ENCODE peak calls at places on chromosomes 11 and 22, in nine cellular contexts. F, N, K, I, A, P, T, R and V are unnamed samples.

GRCh38 chr11:34416746-34417145 is 22.0 kb upstream of the CAT start:
- DNase-seq in F (no peak), N (no peak), K (no peak), I (no peak), A (peak; percentile 23), P (no peak), T (no peak), R (no peak), V (no peak)

GRCh38 chr11:93532285-93532789 is 10.9 kb downstream of the SMCO4 start:
- DNase-seq in F (no peak), N (peak; percentile 15), K (no peak), I (no peak), A (no peak), P (no peak), T (no peak), R (no peak), V (no peak)

GRCh38 chr11:26820739-26821138 is 98.9 kb upstream of the SLC5A12 start:
- DNase-seq in F (no peak), N (no peak), K (no peak), I (peak; percentile 48), A (peak; percentile 97), P (peak; percentile 94), T (no peak), R (no peak), V (no peak)

GRCh38 chr11:2735053-2735589 is 35.3 kb upstream of the KCNQ1OT1 start:
- DNase-seq in F (no peak), N (no peak), K (no peak), I (no peak), A (no peak), P (no peak), T (no peak), R (no peak), V (no peak)

GRCh38 chr11:355581-356458 is 13.5 kb upstream of the B4GALNT4 start:
- DNase-seq in F (peak; percentile 94), N (peak; percentile 68), K (peak; percentile 92), I (peak; percentile 87), A (peak; percentile 96), P (peak; percentile 97), T (peak; percentile 65), R (peak; percentile 84), V (peak; percentile 96)

GRCh38 chr11:62860835-62861563 is 19.7 kb upstream of the SLC3A2 start:
- DNase-seq in F (no peak), N (no peak), K (peak; percentile 41), I (no peak), A (no peak), P (no peak), T (no peak), R (no peak), V (no peak)

GRCh38 chr22:45268167-45268957 is 16.4 kb upstream of the UPK3A start:
- DNase-seq in F (peak; percentile 58), N (peak; percentile 73), K (no peak), I (no peak), A (no peak), P (no peak), T (no peak), R (peak; percentile 14), V (peak; percentile 75)

GRCh38 chr11:12989428-12990242 is 19.5 kb upstream of the RASSF10 start:
- DNase-seq in F (no peak), N (no peak), K (no peak), I (no peak), A (no peak), P (no peak), T (no peak), R (no peak), V (no peak)

GRCh38 chr11:65506770-65507485 is 8.1 kb downstream of the MALAT1 start:
- DNase-seq in F (no peak), N (no peak), K (peak; percentile 75), I (peak; percentile 58), A (no peak), P (peak; percentile 92), T (no peak), R (no peak), V (no peak)

GRCh38 chr11:6531267-6531752 is 34.2 kb downstream of the DNHD1 start:
- DNase-seq in F (peak; percentile 50), N (peak; percentile 23), K (no peak), I (peak; percentile 39), A (peak; percentile 68), P (peak; percentile 16), T (no peak), R (peak; percentile 79), V (no peak)

GRCh38 chr22:45876136-45877035 is 100.6 kb downstream of the WNT7B start:
- DNase-seq in F (no peak), N (peak; percentile 21), K (no peak), I (no peak), A (no peak), P (no peak), T (no peak), R (no peak), V (peak; percentile 57)

GRCh38 chr22:28885939-28886338 is 2.6 kb downstream of the ZNRF3 start:
- DNase-seq in F (no peak), N (no peak), K (no peak), I (no peak), A (no peak), P (no peak), T (no peak), R (no peak), V (no peak)

GRCh38 chr11:8204596-8204995 is 35.8 kb upstream of the RIC3 start:
- DNase-seq in F (no peak), N (no peak), K (no peak), I (no peak), A (no peak), P (no peak), T (no peak), R (no peak), V (no peak)

GRCh38 chr11:112902411-112903011 is 58.7 kb upstream of the NCAM1 start:
- DNase-seq in F (no peak), N (no peak), K (no peak), I (no peak), A (peak; percentile 5), P (no peak), T (no peak), R (no peak), V (no peak)

GRCh38 chr22:43159484-43160178 is 8.3 kb downstream of the TSPO start:
- DNase-seq in F (peak; percentile 44), N (peak; percentile 47), K (no peak), I (no peak), A (no peak), P (no peak), T (no peak), R (no peak), V (no peak)

GRCh38 chr11:46160100-46160499 is 38.8 kb upstream of the PHF21A start:
- DNase-seq in F (no peak), N (no peak), K (no peak), I (no peak), A (no peak), P (no peak), T (no peak), R (no peak), V (no peak)

GRCh38 chr11:6771926-6772898 is at the start of gene OR2AG2:
- DNase-seq in F (no peak), N (no peak), K (peak; percentile 31), I (no peak), A (no peak), P (no peak), T (no peak), R (no peak), V (no peak)

GRCh38 chr11:123111465-123111864 is 49.5 kb upstream of the HSPA8 start:
- DNase-seq in F (no peak), N (no peak), K (peak; percentile 9), I (peak; percentile 58), A (peak; percentile 69), P (no peak), T (no peak), R (peak; percentile 47), V (no peak)

GRCh38 chr11:79044211-79044610 is 396.6 kb downstream of the TENM4 start:
- DNase-seq in F (no peak), N (no peak), K (no peak), I (no peak), A (no peak), P (no peak), T (no peak), R (no peak), V (no peak)

GRCh38 chr11:119615003-119615878 is 113.8 kb downstream of the NECTIN1 start:
- DNase-seq in F (no peak), N (no peak), K (no peak), I (peak; percentile 70), A (peak; percentile 80), P (peak; percentile 18), T (no peak), R (peak; percentile 65), V (no peak)

GRCh38 chr11:64385953-64386704 is 27.2 kb downstream of the RPS6KA4 start:
- DNase-seq in F (no peak), N (no peak), K (no peak), I (peak; percentile 91), A (peak; percentile 11), P (no peak), T (no peak), R (no peak), V (no peak)

GRCh38 chr11:123434262-123434661 is 4.2 kb downstream of the GRAMD1B start:
- DNase-seq in F (peak; percentile 31), N (peak; percentile 32), K (no peak), I (peak; percentile 62), A (peak; percentile 21), P (no peak), T (no peak), R (peak; percentile 31), V (no peak)

GRCh38 chr11:107921997-107922396 is 6.3 kb upstream of the RAB39A start:
- DNase-seq in F (no peak), N (no peak), K (no peak), I (no peak), A (no peak), P (no peak), T (no peak), R (no peak), V (no peak)

GRCh38 chr11:68213555-68214172 is 568 bp upstream of the KMT5B start:
- DNase-seq in F (peak; percentile 89), N (peak; percentile 87), K (peak; percentile 96), I (peak; percentile 96), A (peak; percentile 93), P (peak; percentile 97), T (peak; percentile 50), R (peak; percentile 66), V (peak; percentile 90)

GRCh38 chr11:107359701-107360100 is 97.9 kb downstream of the CWF19L2 start:
- DNase-seq in F (no peak), N (no peak), K (no peak), I (no peak), A (no peak), P (no peak), T (no peak), R (no peak), V (no peak)

GRCh38 chr22:20214853-20215252 is 53.3 kb downstream of the RTN4R start:
- DNase-seq in F (no peak), N (no peak), K (no peak), I (no peak), A (no peak), P (no peak), T (no peak), R (no peak), V (no peak)

GRCh38 chr22:47091241-47091691 is 328.8 kb downstream of the TBC1D22A start:
- DNase-seq in F (no peak), N (no peak), K (no peak), I (no peak), A (no peak), P (peak; percentile 1), T (no peak), R (no peak), V (peak; percentile 72)

GRCh38 chr11:63762662-63763505 is 5.7 kb downstream of the ZFTA start:
- DNase-seq in F (peak; percentile 41), N (peak; percentile 46), K (peak; percentile 9), I (no peak), A (peak; percentile 32), P (no peak), T (no peak), R (no peak), V (no peak)

GRCh38 chr11:67117667-67118058 is 1.4 kb upstream of the KDM2A start:
- DNase-seq in F (peak; percentile 53), N (no peak), K (peak; percentile 51), I (peak; percentile 22), A (no peak), P (no peak), T (no peak), R (no peak), V (peak; percentile 64)

GRCh38 chr22:41966225-41966606 is 3.0 kb upstream of the SEPTIN3 start:
- DNase-seq in F (no peak), N (no peak), K (no peak), I (no peak), A (no peak), P (no peak), T (no peak), R (no peak), V (no peak)

GRCh38 chr22:31952459-31952858 is 8.1 kb downstream of the YWHAH start:
- DNase-seq in F (no peak), N (no peak), K (no peak), I (peak; percentile 51), A (peak; percentile 92), P (peak; percentile 39), T (no peak), R (peak; percentile 28), V (no peak)